ENCODE peak calls at places on chromosomes 13 and 19, in ten cellular contexts. One of them, this sample, is unnamed.

GRCh38 chr13:113428469-113428865 is 24.8 kb downstream of the ADPRHL1 start:
- DNase-seq in breast epithelium: no peak
- DNase-seq in uterus: no peak
- DNase-seq in left ventricle myocardium inferior: no peak
- DNase-seq in GM23248: no peak
- DNase-seq in transverse colon: no peak
- DNase-seq in spleen: no peak
- DNase-seq in mesendoderm: no peak
- DNase-seq in GM23338: no peak
- DNase-seq in CD8-positive, alpha-beta memory T cell: peak; percentile 22
- DNase-seq in this sample: no peak

GRCh38 chr19:10003271-10003670 is 7.0 kb downstream of the COL5A3 start:
- DNase-seq in breast epithelium: no peak
- DNase-seq in GM23248: no peak
- DNase-seq in spleen: no peak
- DNase-seq in GM23338: no peak
- DNase-seq in uterus: no peak
- DNase-seq in transverse colon: no peak
- DNase-seq in CD8-positive, alpha-beta memory T cell: no peak
- DNase-seq in left ventricle myocardium inferior: no peak
- DNase-seq in mesendoderm: no peak
- DNase-seq in this sample: no peak

GRCh38 chr19:48962029-48962848 is 2.9 kb upstream of the FTL start:
- DNase-seq in CD8-positive, alpha-beta memory T cell: peak; percentile 59
- DNase-seq in left ventricle myocardium inferior: peak; percentile 54
- DNase-seq in GM23338: peak; percentile 59
- DNase-seq in uterus: no peak
- DNase-seq in mesendoderm: peak; percentile 72
- DNase-seq in spleen: peak; percentile 96
- DNase-seq in transverse colon: peak; percentile 90
- DNase-seq in breast epithelium: no peak
- DNase-seq in GM23248: peak; percentile 59
- DNase-seq in this sample: no peak

GRCh38 chr19:33953592-33953991 is 156.9 kb downstream of the KCTD15 start:
- DNase-seq in spleen: no peak
- DNase-seq in mesendoderm: no peak
- DNase-seq in breast epithelium: no peak
- DNase-seq in left ventricle myocardium inferior: no peak
- DNase-seq in GM23338: peak; percentile 25
- DNase-seq in transverse colon: no peak
- DNase-seq in GM23248: no peak
- DNase-seq in CD8-positive, alpha-beta memory T cell: no peak
- DNase-seq in uterus: no peak
- DNase-seq in this sample: no peak

GRCh38 chr19:38392707-38393308 is 4.3 kb downstream of the SPRED3 start:
- DNase-seq in breast epithelium: no peak
- DNase-seq in CD8-positive, alpha-beta memory T cell: no peak
- DNase-seq in left ventricle myocardium inferior: no peak
- DNase-seq in GM23338: no peak
- DNase-seq in GM23248: peak; percentile 80
- DNase-seq in uterus: no peak
- DNase-seq in spleen: no peak
- DNase-seq in transverse colon: no peak
- DNase-seq in mesendoderm: peak; percentile 26
- DNase-seq in this sample: no peak

GRCh38 chr13:48404952-48405351 is 8.0 kb downstream of the LPAR6 start:
- DNase-seq in transverse colon: no peak
- DNase-seq in GM23248: peak; percentile 22
- DNase-seq in mesendoderm: no peak
- DNase-seq in uterus: no peak
- DNase-seq in GM23338: no peak
- DNase-seq in spleen: no peak
- DNase-seq in breast epithelium: no peak
- DNase-seq in CD8-positive, alpha-beta memory T cell: no peak
- DNase-seq in left ventricle myocardium inferior: no peak
- DNase-seq in this sample: no peak

GRCh38 chr13:42762917-42763316 is 18.5 kb upstream of the FAM216B start:
- DNase-seq in transverse colon: no peak
- DNase-seq in breast epithelium: no peak
- DNase-seq in spleen: no peak
- DNase-seq in GM23248: peak; percentile 87
- DNase-seq in CD8-positive, alpha-beta memory T cell: no peak
- DNase-seq in left ventricle myocardium inferior: no peak
- DNase-seq in uterus: no peak
- DNase-seq in GM23338: no peak
- DNase-seq in mesendoderm: peak; percentile 79
- DNase-seq in this sample: no peak

GRCh38 chr19:4583961-4584669 is 24.6 kb upstream of the SEMA6B start:
- DNase-seq in breast epithelium: no peak
- DNase-seq in uterus: no peak
- DNase-seq in spleen: peak; percentile 85
- DNase-seq in CD8-positive, alpha-beta memory T cell: no peak
- DNase-seq in transverse colon: no peak
- DNase-seq in mesendoderm: peak; percentile 54
- DNase-seq in GM23248: peak; percentile 28
- DNase-seq in left ventricle myocardium inferior: no peak
- DNase-seq in GM23338: peak; percentile 66
- DNase-seq in this sample: no peak

DNA sequence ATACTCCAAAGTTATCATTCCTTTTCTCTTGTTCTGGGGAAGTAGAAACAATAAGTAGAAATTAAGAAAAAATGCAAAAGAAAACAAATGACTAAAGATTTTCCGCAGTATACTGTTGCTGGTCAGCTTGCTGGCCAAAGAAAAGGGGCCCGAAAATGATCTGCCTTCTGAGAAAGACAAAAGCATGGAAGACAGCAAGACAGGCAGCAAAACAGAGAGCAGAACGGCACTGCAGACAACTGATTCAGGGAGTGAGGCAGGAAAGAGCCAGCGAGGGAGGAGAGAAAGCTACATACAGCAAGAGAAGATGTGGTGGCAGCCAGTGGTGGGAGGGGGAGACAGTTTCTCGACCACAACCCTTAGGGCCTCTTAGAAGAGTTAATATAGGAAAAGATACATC is 5.3 kb upstream of the DOCK9 start:
- DNase-seq in mesendoderm: no peak
- DNase-seq in uterus: no peak
- DNase-seq in CD8-positive, alpha-beta memory T cell: no peak
- DNase-seq in left ventricle myocardium inferior: no peak
- DNase-seq in GM23338: no peak
- DNase-seq in GM23248: no peak
- DNase-seq in spleen: no peak
- DNase-seq in breast epithelium: no peak
- DNase-seq in transverse colon: no peak
- DNase-seq in this sample: no peak
- H3K27me3 ChIP-seq in mesendoderm: no peaks in the 10 kb centered on the region
- H3K27me3 ChIP-seq in uterus: no peaks in the 10 kb centered on the region
- H3K27me3 ChIP-seq in CD8-positive, alpha-beta memory T cell: no peaks in the 10 kb centered on the region
- H3K27me3 ChIP-seq in left ventricle myocardium inferior: no peaks in the 10 kb centered on the region
- H3K27me3 ChIP-seq in GM23338: no peaks in the 10 kb centered on the region
- H3K27me3 ChIP-seq in GM23248: no peaks in the 10 kb centered on the region
- H3K27me3 ChIP-seq in spleen: no peaks in the 10 kb centered on the region
- H3K27me3 ChIP-seq in breast epithelium: no peaks in the 10 kb centered on the region
- H3K27me3 ChIP-seq in transverse colon: no peaks in the 10 kb centered on the region
- H3K27me3 ChIP-seq in this sample: no peaks in the 10 kb centered on the region

GRCh38 chr19:50719119-50719435 is 525 bp downstream of the SHANK1 start:
- DNase-seq in mesendoderm: no peak
- DNase-seq in GM23338: no peak
- DNase-seq in breast epithelium: no peak
- DNase-seq in uterus: no peak
- DNase-seq in spleen: no peak
- DNase-seq in transverse colon: no peak
- DNase-seq in CD8-positive, alpha-beta memory T cell: peak; percentile 30
- DNase-seq in left ventricle myocardium inferior: no peak
- DNase-seq in GM23248: no peak
- DNase-seq in this sample: no peak

GRCh38 chr19:50720921-50721291 is 1.3 kb upstream of the SHANK1 start:
- DNase-seq in uterus: no peak
- DNase-seq in left ventricle myocardium inferior: no peak
- DNase-seq in spleen: no peak
- DNase-seq in GM23248: peak; percentile 94
- DNase-seq in mesendoderm: no peak
- DNase-seq in CD8-positive, alpha-beta memory T cell: peak; percentile 39
- DNase-seq in transverse colon: no peak
- DNase-seq in breast epithelium: no peak
- DNase-seq in GM23338: no peak
- DNase-seq in this sample: no peak

GRCh38 chr19:50721441-50722137 is 1.6 kb upstream of the CLEC11A start:
- DNase-seq in CD8-positive, alpha-beta memory T cell: no peak
- DNase-seq in breast epithelium: no peak
- DNase-seq in transverse colon: no peak
- DNase-seq in GM23248: peak; percentile 35
- DNase-seq in mesendoderm: no peak
- DNase-seq in uterus: no peak
- DNase-seq in left ventricle myocardium inferior: no peak
- DNase-seq in GM23338: no peak
- DNase-seq in spleen: no peak
- DNase-seq in this sample: no peak

GRCh38 chr19:50719566-50719965 is at the start of gene SHANK1:
- DNase-seq in breast epithelium: no peak
- DNase-seq in uterus: no peak
- DNase-seq in mesendoderm: no peak
- DNase-seq in GM23338: peak; percentile 85
- DNase-seq in GM23248: peak; percentile 37
- DNase-seq in left ventricle myocardium inferior: no peak
- DNase-seq in spleen: no peak
- DNase-seq in transverse colon: no peak
- DNase-seq in CD8-positive, alpha-beta memory T cell: no peak
- DNase-seq in this sample: no peak

DNA sequence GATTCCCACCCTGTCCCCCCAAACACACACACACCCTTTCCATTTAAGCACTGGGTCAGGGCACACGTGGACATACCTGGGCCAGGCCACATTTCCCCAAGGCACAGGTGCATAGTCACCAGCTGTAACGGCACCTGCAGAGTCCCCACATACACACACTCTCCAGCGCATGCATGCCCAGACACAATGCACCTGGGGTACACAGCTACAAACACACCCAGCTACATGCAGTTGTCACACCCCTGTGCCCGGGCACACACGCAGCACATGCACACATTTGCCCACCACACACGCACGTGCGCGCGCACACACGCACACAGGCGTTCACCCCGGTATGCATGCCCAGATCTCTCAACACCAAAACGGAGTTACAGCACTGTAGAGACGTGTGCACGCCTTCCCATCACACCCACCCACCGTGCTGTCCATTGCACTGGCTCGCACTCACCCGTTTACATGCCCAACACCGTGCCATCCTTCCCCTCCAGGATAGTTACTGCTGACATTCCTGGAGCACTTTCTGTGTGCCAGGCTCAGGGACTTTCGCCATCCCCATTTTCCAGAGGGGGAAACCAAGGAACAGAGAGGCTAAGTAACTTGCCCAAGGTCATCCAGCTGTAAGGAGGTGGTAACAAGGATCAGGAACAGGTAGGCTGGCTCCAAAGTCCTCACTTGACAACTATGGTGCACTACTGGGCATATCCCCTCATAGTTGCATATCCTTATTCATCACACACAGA is 749 bp upstream of the SHANK1 start:
- DNase-seq in spleen: no peak
- DNase-seq in left ventricle myocardium inferior: no peak
- DNase-seq in transverse colon: no peak
- DNase-seq in mesendoderm: no peak
- DNase-seq in breast epithelium: no peak
- DNase-seq in CD8-positive, alpha-beta memory T cell: no peak
- DNase-seq in GM23338: no peak
- DNase-seq in uterus: no peak
- DNase-seq in GM23248: peak; percentile 48
- DNase-seq in this sample: no peak
- H3K27ac ChIP-seq in spleen: no peak overlapping the region
- H3K27ac ChIP-seq in left ventricle myocardium inferior: no peak overlapping the region
- H3K27ac ChIP-seq in transverse colon: no peak overlapping the region
- H3K27ac ChIP-seq in mesendoderm: no peak overlapping the region
- H3K27ac ChIP-seq in breast epithelium: no peak overlapping the region
- H3K27ac ChIP-seq in CD8-positive, alpha-beta memory T cell: no peak overlapping the region
- H3K27ac ChIP-seq in GM23338: no peak overlapping the region
- H3K27ac ChIP-seq in uterus: no peak overlapping the region
- H3K27ac ChIP-seq in GM23248: peak overlapping the region; percentile 78
- H3K27ac ChIP-seq in this sample: no peak overlapping the region

DNA sequence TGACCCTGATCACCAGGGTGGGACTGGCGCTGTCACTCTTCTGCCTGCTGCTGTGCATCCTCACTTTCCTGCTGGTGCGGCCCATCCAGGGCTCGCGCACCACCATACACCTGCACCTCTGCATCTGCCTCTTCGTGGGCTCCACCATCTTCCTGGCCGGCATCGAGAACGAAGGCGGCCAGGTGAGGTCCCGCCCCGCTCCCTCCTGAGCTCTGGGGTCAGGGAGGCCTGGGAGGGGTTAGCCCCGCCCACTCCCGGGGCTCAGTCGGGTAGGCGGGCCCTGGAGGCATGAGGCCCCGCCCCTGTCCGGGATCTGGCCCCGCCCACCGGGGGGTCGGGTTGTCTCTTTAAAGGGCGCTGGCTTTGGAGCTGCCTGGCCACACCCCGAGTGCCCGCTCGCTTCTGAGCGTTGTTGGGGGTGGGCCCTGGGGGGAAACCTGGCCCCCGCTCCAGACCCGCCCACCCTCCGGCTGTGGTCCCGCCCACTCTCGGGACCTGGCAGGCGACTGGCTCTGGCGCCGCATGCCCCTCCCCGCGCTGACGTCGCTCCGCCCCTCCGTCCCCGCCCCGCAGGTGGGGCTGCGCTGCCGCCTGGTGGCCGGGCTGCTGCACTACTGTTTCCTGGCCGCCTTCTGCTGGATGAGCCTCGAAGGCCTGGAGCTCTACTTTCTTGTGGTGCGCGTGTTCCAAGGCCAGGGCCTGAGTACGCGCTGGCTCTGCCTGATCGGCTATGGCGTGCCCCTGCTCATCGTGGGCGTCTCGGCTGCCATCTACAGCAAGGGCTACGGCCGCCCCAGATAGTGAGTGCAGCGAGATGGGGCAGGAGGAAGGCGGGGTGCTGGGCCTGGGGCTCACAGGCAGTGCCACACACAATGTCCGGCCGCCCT is 13.1 kb downstream of the DDX39A start:
- DNase-seq in GM23248: peak; percentile 86
- DNase-seq in breast epithelium: peak; percentile 89
- DNase-seq in transverse colon: peak; percentile 87
- DNase-seq in GM23338: peak; percentile 98
- DNase-seq in mesendoderm: peak; percentile 99
- DNase-seq in uterus: peak; percentile 78
- DNase-seq in CD8-positive, alpha-beta memory T cell: peak; percentile 91
- DNase-seq in spleen: peak; percentile 97
- DNase-seq in left ventricle myocardium inferior: peak; percentile 80
- DNase-seq in this sample: peak; percentile 83
- H3K36me3 ChIP-seq in GM23248: peaks cover 37% of the 10 kb centered on the region
- H3K36me3 ChIP-seq in breast epithelium: peaks cover 28% of the 10 kb centered on the region
- H3K36me3 ChIP-seq in transverse colon: peaks cover 52% of the 10 kb centered on the region
- H3K36me3 ChIP-seq in GM23338: peaks cover 22% of the 10 kb centered on the region
- H3K36me3 ChIP-seq in mesendoderm: peaks cover 11% of the 10 kb centered on the region
- H3K36me3 ChIP-seq in uterus: no peaks in the 10 kb centered on the region
- H3K36me3 ChIP-seq in CD8-positive, alpha-beta memory T cell: peaks cover 77% of the 10 kb centered on the region
- H3K36me3 ChIP-seq in spleen: peaks cover 94% of the 10 kb centered on the region
- H3K36me3 ChIP-seq in left ventricle myocardium inferior: peaks cover 87% of the 10 kb centered on the region
- H3K36me3 ChIP-seq in this sample: peaks cover 88% of the 10 kb centered on the region

GRCh38 chr13:111116830-111117229 is 1.7 kb downstream of the ARHGEF7 start:
- DNase-seq in spleen: no peak
- DNase-seq in breast epithelium: no peak
- DNase-seq in GM23338: no peak
- DNase-seq in CD8-positive, alpha-beta memory T cell: no peak
- DNase-seq in GM23248: peak; percentile 68
- DNase-seq in mesendoderm: no peak
- DNase-seq in transverse colon: no peak
- DNase-seq in uterus: no peak
- DNase-seq in left ventricle myocardium inferior: no peak
- DNase-seq in this sample: no peak

GRCh38 chr13:111115841-111116500 is 861 bp downstream of the ARHGEF7 start:
- DNase-seq in left ventricle myocardium inferior: peak; percentile 69
- DNase-seq in spleen: no peak
- DNase-seq in breast epithelium: no peak
- DNase-seq in uterus: peak; percentile 73
- DNase-seq in GM23338: peak; percentile 52
- DNase-seq in CD8-positive, alpha-beta memory T cell: no peak
- DNase-seq in mesendoderm: peak; percentile 47
- DNase-seq in GM23248: peak; percentile 94
- DNase-seq in transverse colon: peak; percentile 29
- DNase-seq in this sample: no peak

GRCh38 chr13:111115051-111115840 is at the start of gene ARHGEF7:
- DNase-seq in uterus: no peak
- DNase-seq in GM23338: peak; percentile 69
- DNase-seq in mesendoderm: peak; percentile 43
- DNase-seq in spleen: no peak
- DNase-seq in breast epithelium: no peak
- DNase-seq in CD8-positive, alpha-beta memory T cell: no peak
- DNase-seq in GM23248: peak; percentile 69
- DNase-seq in left ventricle myocardium inferior: no peak
- DNase-seq in transverse colon: no peak
- DNase-seq in this sample: no peak

GRCh38 chr13:111112196-111112595 is 2.9 kb upstream of the ARHGEF7 start:
- DNase-seq in CD8-positive, alpha-beta memory T cell: no peak
- DNase-seq in transverse colon: no peak
- DNase-seq in GM23338: no peak
- DNase-seq in breast epithelium: no peak
- DNase-seq in mesendoderm: no peak
- DNase-seq in GM23248: no peak
- DNase-seq in left ventricle myocardium inferior: no peak
- DNase-seq in uterus: no peak
- DNase-seq in spleen: no peak
- DNase-seq in this sample: no peak

GRCh38 chr13:111114362-111115050 is 604 bp upstream of the ARHGEF7 start:
- DNase-seq in GM23338: peak; percentile 68
- DNase-seq in uterus: peak; percentile 55
- DNase-seq in breast epithelium: no peak
- DNase-seq in left ventricle myocardium inferior: peak; percentile 58
- DNase-seq in transverse colon: peak; percentile 31
- DNase-seq in CD8-positive, alpha-beta memory T cell: no peak
- DNase-seq in spleen: peak; percentile 76
- DNase-seq in GM23248: peak; percentile 91
- DNase-seq in mesendoderm: peak; percentile 56
- DNase-seq in this sample: no peak
- H3K27me3 ChIP-seq in GM23338: peaks cover 72% of the 10 kb centered on the region
- H3K27me3 ChIP-seq in uterus: peaks cover 8% of the 10 kb centered on the region
- H3K27me3 ChIP-seq in breast epithelium: peaks cover 66% of the 10 kb centered on the region
- H3K27me3 ChIP-seq in left ventricle myocardium inferior: peaks cover 49% of the 10 kb centered on the region
- H3K27me3 ChIP-seq in transverse colon: peaks cover 92% of the 10 kb centered on the region
- H3K27me3 ChIP-seq in CD8-positive, alpha-beta memory T cell: peaks cover 36% of the 10 kb centered on the region
- H3K27me3 ChIP-seq in spleen: peaks cover 39% of the 10 kb centered on the region
- H3K27me3 ChIP-seq in GM23248: peaks cover 36% of the 10 kb centered on the region
- H3K27me3 ChIP-seq in mesendoderm: peaks cover 21% of the 10 kb centered on the region
- H3K27me3 ChIP-seq in this sample: peaks cover 33% of the 10 kb centered on the region

This sample was measured in effector memory CD4-positive, alpha-beta T cell.